ENCODE peak calls at places on chromosomes 3 and 15, in four cellular contexts. Q, M, B and V are unnamed samples.

GRCh38 chr3:148820885-148821284 is 6.7 kb upstream of the CPB1 start:
- DNase-seq in B (no peak), Q (no peak), M (no peak), V (peak; percentile 8)

GRCh38 chr15:45126535-45127158 is 3.0 kb downstream of the DUOXA1 start:
- DNase-seq in M (no peak), Q (peak; percentile 25), B (no peak), V (no peak)

GRCh38 chr15:90840954-90841353 is 27.4 kb upstream of the FURIN start:
- DNase-seq in Q (peak; percentile 41), B (no peak), M (no peak), V (no peak)

GRCh38 chr15:66964791-66965190 is 100.6 kb upstream of the SMAD3 start:
- DNase-seq in B (no peak), M (no peak), Q (no peak), V (no peak)

GRCh38 chr15:27587810-27588209 is 511.3 kb downstream of the OCA2 start:
- DNase-seq in Q (no peak), M (no peak), B (peak; percentile 63), V (peak; percentile 44)

GRCh38 chr15:98525625-98526024 is 122.7 kb upstream of the IGF1R start:
- DNase-seq in Q (no peak), B (no peak), M (no peak), V (no peak)

GRCh38 chr3:38581774-38582173 is 67.7 kb downstream of the SCN5A start:
- DNase-seq in Q (no peak), M (no peak), B (no peak), V (no peak)

GRCh38 chr15:81895723-81896122 is 150.1 kb downstream of the MEX3B start:
- DNase-seq in Q (no peak), B (no peak), M (no peak), V (no peak)

GRCh38 chr3:160224256-160224655 is 966 bp upstream of the C3orf80 start:
- DNase-seq in M (no peak), B (no peak), Q (no peak), V (no peak)

GRCh38 chr3:21694506-21694905 is 56.5 kb downstream of the ZNF385D start:
- DNase-seq in B (no peak), M (no peak), Q (no peak), V (no peak)

GRCh38 chr3:45980229-45980813 is 15.3 kb downstream of the FYCO1 start:
- DNase-seq in Q (no peak), B (no peak), M (no peak), V (no peak)

GRCh38 chr3:197758512-197758911 is 8.8 kb downstream of the FYTTD1 start:
- DNase-seq in B (no peak), Q (no peak), M (no peak), V (no peak)

GRCh38 chr3:136149569-136150136 is 46.5 kb downstream of the MSL2 start:
- DNase-seq in Q (no peak), B (no peak), M (no peak), V (no peak)

GRCh38 chr15:74826372-74826819 is at the start of gene CPLX3:
- DNase-seq in Q (no peak), M (no peak), B (no peak), V (no peak)

GRCh38 chr3:19147905-19148767 is at the start of gene KCNH8:
- DNase-seq in Q (no peak), B (no peak), M (no peak), V (no peak)

GRCh38 chr3:127762787-127763105 is 59.6 kb downstream of the MGLL start:
- DNase-seq in Q (no peak), B (no peak), M (no peak), V (no peak)

GRCh38 chr3:160003520-160004128 is 15.0 kb downstream of the IL12A start:
- DNase-seq in M (no peak), B (no peak), Q (peak; percentile 51), V (no peak)

GRCh38 chr15:50884583-50884982 is 23.9 kb upstream of the AP4E1 start:
- DNase-seq in Q (no peak), M (no peak), B (no peak), V (no peak)

GRCh38 chr3:149969110-149969944 is 1.4 kb downstream of the PFN2 start:
- DNase-seq in Q (peak; percentile 78), M (no peak), B (peak; percentile 49), V (peak; percentile 63)

GRCh38 chr15:65790692-65791334 is 1.3 kb downstream of the DENND4A start:
- DNase-seq in Q (no peak), B (no peak), M (no peak), V (no peak)

GRCh38 chr3:119588112-119588511 is 8.8 kb downstream of the ADPRH start:
- DNase-seq in Q (no peak), B (no peak), M (no peak), V (no peak)

GRCh38 chr3:155391583-155391982 is 98.1 kb upstream of the STRIT1 start:
- DNase-seq in Q (no peak), B (no peak), M (no peak), V (no peak)

GRCh38 chr15:81170504-81170903 is 26.2 kb upstream of the IL16 start:
- DNase-seq in B (no peak), Q (no peak), M (no peak), V (no peak)

GRCh38 chr15:70835415-70835814 is 18.5 kb downstream of the LARP6 start:
- DNase-seq in Q (no peak), B (no peak), M (no peak), V (no peak)

GRCh38 chr15:38225381-38225780 is 27.3 kb upstream of the SPRED1 start:
- DNase-seq in Q (no peak), M (no peak), B (no peak), V (no peak)

GRCh38 chr3:101803152-101803782 is 24.3 kb downstream of the NXPE3 start:
- DNase-seq in B (no peak), Q (peak; percentile 74), M (no peak), V (peak; percentile 36)

GRCh38 chr15:60591491-60592385 is 112.8 kb upstream of the ICE2 start:
- DNase-seq in M (no peak), B (no peak), Q (no peak), V (no peak)

GRCh38 chr15:64361259-64361658 is 5.3 kb upstream of the CSNK1G1 start:
- DNase-seq in M (no peak), Q (no peak), B (no peak), V (no peak)

GRCh38 chr15:64356443-64357040 is 569 bp upstream of the CSNK1G1 start:
- DNase-seq in Q (peak; percentile 73), M (no peak), B (no peak), V (no peak)

GRCh38 chr15:64354683-64355558 is 1.1 kb downstream of the CSNK1G1 start:
- DNase-seq in B (no peak), Q (no peak), M (no peak), V (no peak)

GRCh38 chr15:64351265-64351664 is 4.7 kb downstream of the CSNK1G1 start:
- DNase-seq in B (no peak), M (no peak), Q (no peak), V (no peak)

DNA sequence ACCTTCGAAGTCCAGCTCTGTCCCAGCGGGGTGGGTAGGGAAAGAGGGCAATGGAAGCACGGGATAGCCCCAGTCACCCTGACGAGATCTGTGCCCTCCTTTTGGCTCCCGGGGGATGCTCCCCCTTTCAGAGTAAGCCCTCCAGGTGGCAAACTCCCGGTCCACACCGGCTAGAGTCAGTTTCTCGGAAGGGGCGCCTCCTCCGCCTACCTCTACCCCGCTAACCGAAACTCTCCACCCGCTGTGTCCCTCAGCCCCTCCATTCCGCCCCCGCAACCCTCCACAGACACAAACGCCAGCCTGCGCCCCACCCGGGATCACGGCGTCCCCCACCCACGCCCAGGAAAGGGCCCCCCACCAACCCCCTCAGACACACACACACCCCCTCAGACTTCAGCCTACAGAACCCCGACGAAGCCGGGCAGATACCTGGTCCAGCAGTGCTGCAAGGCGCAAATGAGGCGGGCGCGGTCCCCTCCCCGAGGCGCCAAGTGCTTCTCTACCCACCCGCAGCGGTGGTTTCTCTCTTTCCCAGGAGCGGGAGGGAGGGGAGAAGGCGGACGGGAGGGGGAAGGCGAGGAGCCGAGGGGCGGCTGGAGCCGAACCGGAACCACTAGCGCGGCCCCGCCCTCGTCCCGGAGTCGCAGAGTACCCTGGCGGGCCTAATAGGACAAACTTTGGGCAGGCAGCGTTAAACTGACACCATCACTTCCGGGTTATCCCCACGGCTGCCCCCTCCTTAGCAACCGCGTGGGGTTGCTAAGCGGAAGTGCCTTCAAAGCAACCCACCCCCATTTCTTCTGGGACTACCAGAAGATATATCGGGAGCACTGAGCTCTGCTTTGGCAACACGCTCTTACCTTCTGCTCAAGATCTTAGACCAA is at the start of gene CSNK1G1:
- DNase-seq in Q (peak; percentile 96), M (peak; percentile 90), B (peak; percentile 90), V (peak; percentile 93)
- H3K9ac ChIP-seq in Q (peak within 1 kb of the TSS; percentile 83), M (peak within 1 kb of the TSS; percentile 70), B (peak within 1 kb of the TSS; percentile 89), V (peak within 1 kb of the TSS; percentile 93)

GRCh38 chr3:42022355-42022754 is 60.5 kb upstream of the ULK4 start:
- DNase-seq in M (no peak), B (no peak), Q (no peak), V (no peak)

GRCh38 chr3:42019144-42019952 is 57.4 kb upstream of the ULK4 start:
- DNase-seq in M (no peak), B (no peak), Q (peak; percentile 63), V (no peak)

GRCh38 chr3:42019953-42020260 is 58.0 kb upstream of the ULK4 start:
- DNase-seq in Q (no peak), B (no peak), M (no peak), V (no peak)

GRCh38 chr3:42023380-42023779 is 61.5 kb upstream of the ULK4 start:
- DNase-seq in M (no peak), B (no peak), Q (no peak), V (no peak)

DNA sequence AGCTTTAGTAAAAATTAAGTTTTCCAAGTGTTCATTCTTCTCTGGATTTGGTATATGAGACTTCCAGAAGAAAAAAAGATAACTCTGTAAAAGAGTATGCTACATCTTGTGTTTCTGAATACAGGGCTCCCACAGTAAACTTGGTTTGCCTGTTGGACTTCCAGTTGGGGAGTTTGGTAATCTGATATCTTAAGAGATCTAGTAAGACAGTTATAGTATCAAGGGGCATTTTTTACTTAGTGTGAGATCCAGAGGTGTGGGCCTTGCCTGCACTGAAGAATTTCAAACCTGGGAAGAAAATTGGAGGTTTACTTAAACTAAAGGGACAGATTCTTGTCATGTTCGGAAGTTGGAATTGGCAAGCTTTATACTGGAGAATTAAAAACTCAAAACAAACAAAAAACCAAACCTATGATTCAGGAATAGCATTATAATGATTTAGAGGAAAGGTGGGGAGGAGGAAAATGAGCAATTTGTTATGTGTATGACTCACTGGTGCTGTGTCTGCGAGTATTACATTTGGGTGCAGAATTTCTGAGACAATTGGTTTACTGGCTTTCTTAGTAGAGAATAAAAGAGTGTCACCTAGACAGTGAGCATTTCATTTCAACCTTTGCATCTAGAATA is 58.9 kb upstream of the ULK4 start:
- DNase-seq in B (no peak), Q (no peak), M (no peak), V (no peak)
- H3K4me1 ChIP-seq in B (no peaks in the 10 kb centered on the region), Q (peaks cover 97% of the 10 kb centered on the region), M (peaks cover 27% of the 10 kb centered on the region), V (no peaks in the 10 kb centered on the region)

DNA sequence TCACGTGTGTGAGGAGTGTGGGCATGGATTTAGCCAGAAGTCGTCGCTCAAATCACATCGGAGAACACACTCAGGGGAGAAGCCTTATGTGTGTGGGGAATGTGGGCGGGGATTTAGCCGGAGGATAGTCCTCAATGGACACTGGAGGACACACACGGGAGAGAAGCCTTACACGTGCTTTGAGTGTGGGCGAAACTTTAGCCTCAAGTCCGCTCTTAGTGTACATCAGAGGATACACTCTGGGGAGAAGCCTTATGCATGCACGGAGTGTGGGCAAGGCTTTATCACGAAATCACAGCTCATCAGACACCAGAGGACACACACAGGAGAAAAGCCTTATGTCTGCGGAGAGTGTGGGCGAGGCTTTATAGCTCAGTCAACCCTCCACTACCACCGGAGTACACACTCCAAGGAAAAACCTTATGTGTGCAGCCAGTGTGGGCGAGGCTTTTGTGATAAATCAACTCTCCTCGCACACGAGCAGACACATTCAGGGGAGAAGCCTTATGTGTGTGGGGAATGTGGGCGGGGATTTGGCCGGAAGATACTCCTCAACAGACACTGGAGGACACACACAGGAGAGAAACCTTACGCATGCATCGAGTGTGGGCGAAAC is 28.1 kb downstream of the ZNF589 start:
- DNase-seq in B (no peak), Q (no peak), M (no peak), V (no peak)
- TF ChIP-seq SUZ12 in B (no peak), Q (no peak), M (no peak), V (no peak)

GRCh38 chr15:40458495-40459371 is 12.1 kb upstream of the CHST14 start:
- DNase-seq in B (no peak), M (no peak), Q (no peak), V (no peak)
- H3K9ac ChIP-seq in B (no peak overlapping the region), M (no peak overlapping the region), Q (no peak overlapping the region), V (no peak overlapping the region)